ENCODE peak calls at places on chromosomes 16 and 17, in four cellular contexts. Y is HCT116, T is K562, S is HepG2. Z is an unnamed sample.

GRCh38 chr16:89422905-89423630 is 67.3 kb downstream of the ANKRD11 start:
- DNase-seq in S (peak; percentile 92), Y (no peak), T (no peak), Z (no peak)

GRCh38 chr16:57166951-57167350 is 18.9 kb downstream of the PSME3IP1 start:
- DNase-seq in T (no peak), S (no peak), Y (no peak), Z (no peak)

GRCh38 chr17:78182504-78182903 is 4.3 kb downstream of the TK1 start:
- DNase-seq in Y (no peak), S (no peak), T (no peak), Z (no peak)

GRCh38 chr16:8890549-8890921 is 8.4 kb downstream of the LITAFD start:
- DNase-seq in Y (no peak), T (no peak), S (no peak), Z (no peak)

GRCh38 chr16:2285731-2286191 is 17.8 kb upstream of the RNPS1 start:
- DNase-seq in T (no peak), Y (no peak), S (no peak), Z (no peak)

GRCh38 chr17:33786478-33786877 is 468.6 kb upstream of the CCL2 start:
- DNase-seq in Y (no peak), T (no peak), S (no peak), Z (no peak)

GRCh38 chr16:59356144-59356543 is 622.0 kb upstream of the GOT2 start:
- DNase-seq in S (no peak), Y (no peak), T (peak; percentile 16), Z (no peak)

GRCh38 chr16:78206623-78207223 is 107.3 kb downstream of the WWOX start:
- DNase-seq in T (no peak), S (peak; percentile 61), Y (no peak), Z (no peak)

GRCh38 chr16:85436207-85436606 is 176.9 kb upstream of the GSE1 start:
- DNase-seq in S (no peak), Y (no peak), T (no peak), Z (no peak)

GRCh38 chr16:49828545-49829267 is 27.2 kb downstream of the ZNF423 start:
- DNase-seq in Y (no peak), T (no peak), S (no peak), Z (no peak)

GRCh38 chr17:68133370-68134045 is 98.0 kb downstream of the KPNA2 start:
- DNase-seq in T (no peak), Y (no peak), S (no peak), Z (no peak)

GRCh38 chr17:80529104-80529903 is 15.3 kb upstream of the RPTOR start:
- DNase-seq in Y (no peak), T (no peak), S (no peak), Z (peak; percentile 40)

GRCh38 chr16:64705443-64705842 is 416.4 kb downstream of the CDH11 start:
- DNase-seq in S (no peak), T (no peak), Y (no peak), Z (no peak)

GRCh38 chr16:27366687-27367462 is 35.1 kb upstream of the IL21R start:
- DNase-seq in S (no peak), Y (no peak), T (no peak), Z (peak; percentile 21)

GRCh38 chr16:71837150-71837549 is 8.6 kb upstream of the ATXN1L start:
- DNase-seq in T (peak; percentile 35), S (no peak), Y (no peak), Z (no peak)

GRCh38 chr17:77332981-77333685 is 192.4 kb downstream of the SEC14L1 start:
- DNase-seq in S (no peak), T (peak; percentile 62), Y (no peak), Z (no peak)

GRCh38 chr17:81566461-81567126 is 14.4 kb upstream of the FAAP100 start:
- DNase-seq in T (no peak), Y (peak; percentile 41), S (no peak), Z (peak; percentile 70)

GRCh38 chr17:63124958-63125357 is 158.9 kb downstream of the TANC2 start:
- DNase-seq in Y (no peak), T (no peak), S (no peak), Z (no peak)

GRCh38 chr17:64092952-64093451 is 36.9 kb downstream of the ERN1 start:
- DNase-seq in T (no peak), S (peak; percentile 17), Y (no peak), Z (no peak)

GRCh38 chr16:89004209-89004831 is 27.3 kb upstream of the CBFA2T3 start:
- DNase-seq in T (peak; percentile 99), S (no peak), Y (no peak), Z (peak; percentile 86)

GRCh38 chr17:77691216-77692085 is 267.1 kb upstream of the TNRC6C start:
- DNase-seq in Y (no peak), S (no peak), T (no peak), Z (peak; percentile 69)

GRCh38 chr16:70556063-70556462 is 32.4 kb downstream of the SF3B3 start:
- DNase-seq in Y (no peak), S (no peak), T (no peak), Z (no peak)

GRCh38 chr17:30590086-30590485 is 112.9 kb downstream of the GOSR1 start:
- DNase-seq in T (no peak), S (no peak), Y (no peak), Z (no peak)

GRCh38 chr16:81836279-81837054 is 57.4 kb downstream of the PLCG2 start:
- DNase-seq in S (no peak), Y (peak; percentile 59), T (no peak), Z (no peak)

GRCh38 chr17:68910256-68910705 is 44.9 kb downstream of the ABCA8 start:
- DNase-seq in Y (no peak), T (peak; percentile 3), S (no peak), Z (no peak)

GRCh38 chr17:1047177-1047885 is 50.4 kb downstream of the TIMM22 start:
- DNase-seq in T (no peak), Y (no peak), S (no peak), Z (no peak)

GRCh38 chr17:61139219-61139618 is 260.4 kb upstream of the TBX2 start:
- DNase-seq in Y (no peak), T (no peak), S (no peak), Z (no peak)

GRCh38 chr16:4415538-4416199 is 727 bp downstream of the CORO7 start:
- DNase-seq in S (peak; percentile 16), Y (no peak), T (peak; percentile 80), Z (peak; percentile 77)

GRCh38 chr17:48547839-48548686 is 3.2 kb upstream of the HOXB2 start:
- DNase-seq in T (peak; percentile 91), Y (no peak), S (no peak), Z (no peak)

DNA sequence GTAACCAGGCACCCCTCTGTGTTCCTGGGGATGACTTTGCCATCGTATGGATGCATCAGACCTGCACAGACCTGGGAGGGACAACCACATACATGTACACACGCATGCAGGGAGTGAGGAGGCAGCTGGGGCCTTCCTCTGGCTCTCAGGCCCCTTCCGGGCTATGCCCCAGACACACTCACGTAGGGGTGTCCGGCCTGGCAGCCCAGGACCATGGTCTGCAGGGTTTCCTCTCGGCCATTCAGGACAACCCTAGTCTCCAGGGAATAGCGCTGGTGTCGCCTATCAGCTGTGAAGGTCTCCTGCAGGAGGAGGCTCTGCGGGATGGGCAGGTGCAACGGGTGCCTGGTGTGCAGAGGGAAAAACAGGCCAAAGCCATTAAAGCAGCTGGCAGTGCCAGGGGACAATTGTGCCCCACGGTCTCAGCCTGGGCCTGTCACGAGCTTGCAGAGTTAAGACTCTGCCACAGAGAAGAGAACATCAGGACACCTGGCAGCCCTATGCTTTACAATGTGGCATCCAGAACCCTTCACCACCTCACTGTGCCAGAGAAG is 101.4 kb downstream of the RMI2 start:
- DNase-seq in Y (no peak), S (no peak), T (no peak), Z (peak; percentile 12)
- TF ChIP-seq ELF1 in Y (no peak), S (no peak), T (no peak), Z (no peak)

DNA sequence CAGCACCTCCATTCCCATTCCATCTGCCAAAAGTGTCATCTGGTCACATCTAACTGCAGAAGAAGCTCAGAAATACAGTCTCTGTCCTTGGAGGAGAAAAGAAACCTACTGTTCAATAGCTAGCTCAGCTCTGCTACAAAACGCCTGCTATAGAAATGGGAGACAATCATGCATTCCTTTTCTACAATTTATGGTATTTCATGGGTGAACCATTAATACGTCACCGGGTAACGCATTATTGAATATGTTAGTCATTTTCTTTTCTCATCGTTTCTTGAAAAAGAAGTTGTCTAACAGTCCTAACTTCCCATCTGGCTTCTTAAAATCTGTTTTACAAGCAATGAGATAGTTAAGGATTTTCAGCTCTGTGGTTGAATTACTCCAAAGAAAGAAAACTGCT is 496.7 kb upstream of the RBFOX1 start:
- DNase-seq in Y (no peak), S (no peak), T (no peak), Z (no peak)
- H2AFZ ChIP-seq in Y (no peak overlapping the region), S (no peak overlapping the region), T (no peak overlapping the region), Z (no peak overlapping the region)

DNA sequence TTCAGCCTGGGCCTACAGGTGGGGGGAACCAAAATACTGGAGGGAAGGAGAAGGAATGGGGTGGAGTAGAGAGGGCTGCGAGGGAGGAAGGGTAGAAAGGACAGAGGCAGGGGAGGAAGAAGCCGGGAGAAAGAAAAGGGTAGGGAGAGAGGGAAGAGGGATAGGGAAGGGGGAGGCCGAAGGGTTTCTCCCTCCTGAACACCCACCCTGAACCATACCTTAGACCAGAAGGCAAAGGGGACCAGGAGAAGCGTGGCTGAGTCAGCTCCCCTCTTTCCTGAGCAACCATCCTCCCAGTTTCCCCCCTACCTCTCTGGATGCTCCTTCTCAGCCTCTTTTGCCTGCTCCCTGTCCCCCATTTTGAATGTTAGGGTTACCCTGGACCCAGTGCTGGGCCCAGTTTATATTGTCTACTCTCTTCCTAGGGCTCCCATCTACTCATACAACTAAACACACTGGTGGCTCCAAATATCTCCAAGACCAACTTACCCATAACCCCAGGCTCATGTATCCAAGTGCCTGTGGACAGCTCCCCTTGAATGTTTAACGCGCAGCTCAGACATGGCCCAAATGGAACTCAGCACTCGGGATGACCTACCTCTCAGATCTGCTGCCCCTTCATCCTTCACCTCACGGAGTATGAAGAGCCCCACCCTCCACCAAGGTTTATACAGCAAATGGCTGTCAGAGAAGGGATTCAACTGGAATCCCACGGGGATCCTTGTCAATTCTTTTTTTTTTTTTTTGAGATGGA is 7.8 kb downstream of the TSPOAP1 start:
- DNase-seq in T (no peak), S (no peak), Y (no peak), Z (no peak)
- TF ChIP-seq ELF1 in T (no peak), S (no peak), Y (no peak), Z (no peak)

GRCh38 chr17:8014558-8014850 is 12.1 kb downstream of the GUCY2D start:
- DNase-seq in T (no peak), S (no peak), Y (no peak), Z (no peak)

GRCh38 chr17:8015957-8016631 is 13.7 kb downstream of the GUCY2D start:
- DNase-seq in S (no peak), Y (no peak), T (peak; percentile 15), Z (peak; percentile 71)

GRCh38 chr17:8013731-8014557 is 11.5 kb downstream of the GUCY2D start:
- DNase-seq in Y (no peak), T (no peak), S (no peak), Z (no peak)

GRCh38 chr17:8016632-8017424 is 14.4 kb downstream of the GUCY2D start:
- DNase-seq in T (peak; percentile 60), S (no peak), Y (no peak), Z (peak; percentile 82)

DNA sequence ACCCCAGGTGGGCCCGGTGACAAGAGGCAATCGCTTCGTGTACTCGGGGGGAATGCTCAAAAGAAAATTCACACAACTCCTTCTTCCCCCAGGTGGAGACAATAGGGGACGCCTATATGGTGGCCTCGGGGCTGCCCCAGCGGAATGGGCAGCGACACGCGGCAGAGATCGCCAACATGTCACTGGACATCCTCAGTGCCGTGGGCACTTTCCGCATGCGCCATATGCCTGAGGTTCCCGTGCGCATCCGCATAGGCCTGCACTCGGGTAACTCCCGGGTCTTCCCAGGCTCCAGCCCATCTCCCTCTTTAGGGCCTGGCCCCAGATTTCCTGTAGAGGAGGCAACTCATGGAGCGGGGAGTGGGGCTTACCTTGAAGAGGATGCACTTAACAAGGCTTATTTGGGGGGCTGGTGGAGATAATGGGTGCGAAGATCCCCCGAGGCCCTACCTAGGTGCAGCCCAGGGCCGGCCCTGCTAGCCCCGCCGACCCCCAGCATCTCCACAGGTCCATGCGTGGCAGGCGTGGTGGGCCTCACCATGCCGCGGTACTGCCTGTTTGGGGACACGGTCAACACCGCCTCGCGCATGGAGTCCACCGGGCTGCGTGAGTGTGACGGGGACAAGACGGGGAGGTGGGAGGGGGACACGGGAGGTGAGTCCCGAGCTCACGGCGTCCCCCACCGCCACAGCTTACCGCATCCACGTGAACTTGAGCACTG is 13.0 kb downstream of the GUCY2D start:
- DNase-seq in T (no peak), Y (no peak), S (no peak), Z (no peak)
- H2AFZ ChIP-seq in T (no peak overlapping the region), Y (no peak overlapping the region), S (no peak overlapping the region), Z (no peak overlapping the region)

Z was measured in SK-N-SH.